ENCODE peak calls at places on chromosomes 16 and 17, in six cellular contexts. L, F, O, A, R and Z are unnamed samples.
A peak's percentile ranks its signal among the peaks of the same experiment; 100 is the strongest.

GRCh38 chr17:20091161-20092029 is 82.2 kb downstream of the SPECC1 start:
- DNase-seq in A (no peak), F (no peak), O (no peak), R (peak; percentile 74), L (no peak), Z (no peak)

GRCh38 chr17:5281814-5282638 is at the start of gene RABEP1:
- DNase-seq in F (peak; percentile 95), O (peak; percentile 87), R (peak; percentile 96), A (peak; percentile 89), L (peak; percentile 92), Z (peak; percentile 95)

GRCh38 chr16:4101421-4102275 is 14.6 kb downstream of the ADCY9 start:
- DNase-seq in R (no peak), O (no peak), F (no peak), A (no peak), L (no peak), Z (no peak)

GRCh38 chr17:29292992-29293889 is 707 bp downstream of the NUFIP2 start:
- DNase-seq in A (peak; percentile 51), F (peak; percentile 60), O (no peak), L (peak; percentile 41), R (peak; percentile 65), Z (peak; percentile 71)

GRCh38 chr17:35752945-35753764 is at the start of gene GAS2L2:
- DNase-seq in O (no peak), L (no peak), A (no peak), R (peak; percentile 29), F (no peak), Z (no peak)

GRCh38 chr17:60330731-60331130 is 61.2 kb downstream of the USP32 start:
- DNase-seq in L (no peak), R (no peak), O (no peak), F (no peak), A (no peak), Z (no peak)

GRCh38 chr17:54971147-54971546 is 2.6 kb downstream of the STXBP4 start:
- DNase-seq in A (no peak), L (no peak), R (no peak), O (no peak), F (no peak), Z (no peak)

GRCh38 chr16:75471723-75472634 is 7.5 kb upstream of the TMEM170A start:
- DNase-seq in A (no peak), O (peak; percentile 37), L (peak; percentile 20), R (peak; percentile 82), F (peak; percentile 80), Z (peak; percentile 47)

GRCh38 chr17:76014100-76014924 is 12.8 kb downstream of the EVPL start:
- DNase-seq in O (peak; percentile 71), L (peak; percentile 74), F (peak; percentile 99), A (peak; percentile 75), R (peak; percentile 86), Z (peak; percentile 80)

GRCh38 chr16:74984194-74984669 is 691 bp downstream of the WDR59 start:
- DNase-seq in L (peak; percentile 15), A (peak; percentile 22), F (peak; percentile 50), R (peak; percentile 52), O (no peak), Z (no peak)